ENCODE peak calls at places on chromosome 5, in eight cellular contexts. X is cardiac fibroblast, I is dermis blood vessel endothelial cell, U is NB4, T is EL, N is hepatocyte, C is NCI-H774, A is RWPE2. F is an unnamed sample.
A peak's percentile ranks its signal among the peaks of the same experiment; 100 is the strongest.

GRCh38 chr5:133818031-133818431 is 150.4 kb downstream of the C5orf15 start:
- DNase-seq in X (peak; percentile 63), I (no peak), U (no peak), T (no peak), N (peak; percentile 66), C (no peak), A (peak; percentile 49), F (no peak)

GRCh38 chr5:126970517-126971017 is 59.8 kb downstream of the MARCHF3 start:
- DNase-seq in X (peak; percentile 88), I (peak; percentile 85), U (peak; percentile 15), T (peak; percentile 91), N (no peak), C (no peak), A (no peak), F (peak; percentile 98)

GRCh38 chr5:90289837-90290236 is 119.7 kb downstream of the CETN3 start:
- DNase-seq in X (peak; percentile 17), I (no peak), U (peak; percentile 29), T (no peak), N (no peak), C (no peak), A (no peak), F (no peak)

GRCh38 chr5:170781946-170782345 is 1.6 kb upstream of the GABRP start:
- DNase-seq in X (no peak), I (no peak), U (no peak), T (no peak), N (no peak), C (no peak), A (no peak), F (no peak)

GRCh38 chr5:160169326-160169725 is 50.1 kb upstream of the PWWP2A start:
- DNase-seq in X (peak; percentile 94), I (peak; percentile 82), U (peak; percentile 17), T (peak; percentile 94), N (no peak), C (no peak), A (no peak), F (no peak)

GRCh38 chr5:84397385-84397784 is 12.7 kb upstream of the EDIL3 start:
- DNase-seq in X (no peak), I (no peak), U (no peak), T (no peak), N (no peak), C (no peak), A (no peak), F (no peak)

GRCh38 chr5:124645396-124645795 is 101.0 kb downstream of the ZNF608 start:
- DNase-seq in X (no peak), I (no peak), U (no peak), T (no peak), N (no peak), C (no peak), A (no peak), F (no peak)

GRCh38 chr5:124908603-124909451 is 162.4 kb upstream of the ZNF608 start:
- DNase-seq in X (peak; percentile 59), I (peak; percentile 67), U (peak; percentile 25), T (no peak), N (peak; percentile 40), C (peak; percentile 38), A (no peak), F (peak; percentile 48)

GRCh38 chr5:94745786-94746730 is 127.6 kb downstream of the SLF1 start:
- DNase-seq in X (peak; percentile 19), I (peak; percentile 82), U (peak; percentile 53), T (peak; percentile 52), N (no peak), C (no peak), A (no peak), F (peak; percentile 72)

GRCh38 chr5:90020575-90021535 is 388.7 kb downstream of the CETN3 start:
- DNase-seq in X (peak; percentile 97), I (peak; percentile 61), U (peak; percentile 7), T (peak; percentile 38), N (peak; percentile 20), C (peak; percentile 43), A (no peak), F (peak; percentile 16)

GRCh38 chr5:21024966-21025365 is 1037.0 kb upstream of the CDH18 start:
- DNase-seq in X (peak; percentile 3), I (no peak), U (no peak), T (no peak), N (no peak), C (no peak), A (no peak), F (no peak)

GRCh38 chr5:154059039-154059430 is 20.3 kb downstream of the MFAP3 start:
- DNase-seq in X (no peak), I (no peak), U (no peak), T (no peak), N (no peak), C (no peak), A (no peak), F (no peak)

GRCh38 chr5:107571621-107572489 is 98.9 kb downstream of the EFNA5 start:
- DNase-seq in X (peak; percentile 97), I (peak; percentile 97), U (peak; percentile 84), T (peak; percentile 93), N (peak; percentile 95), C (peak; percentile 87), A (peak; percentile 92), F (peak; percentile 95)

GRCh38 chr5:39697891-39698290 is 273.1 kb upstream of the DAB2 start:
- DNase-seq in X (no peak), I (no peak), U (no peak), T (no peak), N (no peak), C (no peak), A (no peak), F (no peak)

F was measured in dermis microvascular lymphatic vessel endothelial cell.